ENCODE peak calls at places on chromosomes 4 and X, in five cellular contexts. N, U, W, O and I are unnamed samples. For H3K4me1 and H3K9me3, the result is how much of the 10 kb centered on the place peaks cover.

GRCh38 chrX:29666361-29666760 is 549.0 kb upstream of the MAGEB2 start:
- DNase-seq in O (no peak), U (no peak), W (no peak), N (peak), I (no peak)

GRCh38 chrX:10903518-10903917 is 207.6 kb upstream of the HCCS start:
- DNase-seq in O (no peak), N (no peak), W (no peak), U (no peak), I (no peak)

GRCh38 chr4:11505225-11505971 is 76.7 kb upstream of the HS3ST1 start:
- DNase-seq in W (peak), U (no peak), O (no peak), N (no peak), I (no peak)

GRCh38 chr4:187565416-187565815 is 430.2 kb upstream of the ZFP42 start:
- DNase-seq in U (no peak), W (no peak), N (no peak), O (no peak), I (no peak)

GRCh38 chr4:10336471-10336870 is 120.8 kb downstream of the ZNF518B start:
- DNase-seq in O (no peak), W (peak), U (no peak), N (no peak), I (no peak)

GRCh38 chr4:83196936-83197335 is 82.4 kb upstream of the PLAC8 start:
- DNase-seq in O (no peak), N (no peak), W (no peak), U (no peak), I (no peak)

GRCh38 chr4:56118055-56118454 is 169.3 kb downstream of the CEP135 start:
- DNase-seq in U (no peak), N (no peak), W (no peak), O (no peak), I (no peak)

GRCh38 chr4:86500527-86500926 is 93.6 kb upstream of the PTPN13 start:
- DNase-seq in N (no peak), W (no peak), U (no peak), O (no peak), I (no peak)

GRCh38 chrX:39855748-39856129 is 242.0 kb downstream of the BCOR start:
- DNase-seq in W (peak), U (no peak), N (peak), O (no peak), I (no peak)

GRCh38 chr4:140092094-140092820 is 61.7 kb downstream of the MAML3 start:
- DNase-seq in O (no peak), N (no peak), U (peak), W (peak), I (peak)

GRCh38 chr4:30396772-30397475 is 323.2 kb upstream of the PCDH7 start:
- DNase-seq in N (peak), W (no peak), O (no peak), U (no peak), I (no peak)

GRCh38 chrX:9163153-9163790 is 129.3 kb upstream of the FAM9B start:
- DNase-seq in N (peak), O (no peak), U (no peak), W (no peak), I (no peak)

GRCh38 chr4:158129649-158130048 is 43.2 kb downstream of the GASK1B start:
- DNase-seq in N (no peak), O (no peak), W (peak), U (no peak), I (no peak)

GRCh38 chrX:138946941-138947340 is 235.4 kb upstream of the FGF13 start:
- DNase-seq in U (no peak), O (no peak), N (no peak), W (no peak), I (no peak)

GRCh38 chr4:101931619-101932018 is 141.1 kb downstream of the BANK1 start:
- DNase-seq in W (no peak), O (no peak), U (no peak), N (no peak), I (no peak)
- TF ChIP-seq CTCF in W (no peak), O (no peak), U (no peak), N (no peak), I (no peak)

GRCh38 chr4:7827566-7827965 is 112.1 kb downstream of the AFAP1 start:
- DNase-seq in U (no peak), W (no peak), N (no peak), O (no peak), I (no peak)
- H3K4me1 ChIP-seq in U (under half), W (under half), N (under half), O (under half), I (under half)

DNA sequence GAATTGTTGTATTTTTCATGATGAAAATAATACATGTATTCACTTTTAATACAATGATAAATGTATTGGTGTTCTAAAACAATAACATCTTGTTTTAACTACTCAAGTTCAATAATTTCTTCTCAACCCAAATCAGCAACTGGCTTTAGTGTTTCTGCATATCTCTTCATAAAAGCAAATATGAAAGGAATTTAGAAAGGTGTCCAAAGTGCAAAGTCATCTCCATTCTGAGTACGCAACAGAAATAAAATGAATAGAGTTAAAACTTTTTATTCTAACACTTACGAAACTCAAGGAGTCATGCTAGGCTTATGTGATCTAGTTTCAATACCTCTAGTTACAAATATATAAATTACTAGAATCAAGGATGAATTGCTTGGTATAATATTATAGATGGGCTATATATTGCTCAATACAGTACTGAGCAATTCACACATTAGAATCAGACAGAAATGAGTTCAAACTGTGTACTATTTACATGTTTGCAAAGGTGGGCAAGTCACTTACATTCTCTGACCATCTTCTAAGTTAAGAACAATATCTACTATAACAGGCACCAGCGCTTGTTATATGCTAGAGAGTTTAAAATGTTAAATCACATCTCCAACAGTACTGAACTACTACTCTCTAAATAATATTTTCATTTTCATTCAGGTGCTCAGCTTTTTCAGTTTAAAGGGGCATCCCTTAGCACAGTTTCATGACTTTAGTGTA is 51.5 kb downstream of the PPA2 start:
- DNase-seq in U (no peak), O (no peak), N (no peak), W (no peak), I (no peak)
- H3K9me3 ChIP-seq in U (under half), O (under half), N (under half), W (under half), I (under half)

GRCh38 chr4:90120037-90120436 is 7.2 kb upstream of the CCSER1 start:
- DNase-seq in W (no peak), U (no peak), O (no peak), N (no peak), I (no peak)
- TF ChIP-seq CTCF in W (no peak), U (no peak), O (no peak), N (no peak), I (no peak)

DNA sequence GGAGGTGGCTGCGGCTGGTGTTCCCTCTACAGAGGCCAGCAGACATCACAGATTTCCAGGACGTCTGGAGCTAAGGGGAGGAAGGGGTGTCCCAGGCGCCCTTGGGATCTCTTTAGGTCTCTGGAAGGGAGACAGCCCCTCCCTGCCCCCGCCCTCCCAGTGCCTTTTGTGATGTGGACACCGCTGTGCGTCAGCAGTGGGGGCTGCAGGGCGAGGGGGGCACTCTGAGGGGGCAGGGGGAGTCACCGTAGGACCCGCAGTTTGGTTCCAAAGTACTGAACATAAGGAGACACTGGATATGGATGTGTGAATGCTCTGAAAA is 25.6 kb upstream of the MXD4 start:
- DNase-seq in U (peak), N (no peak), W (no peak), O (no peak), I (peak)
- H3K4me1 ChIP-seq in U (under half), N (under half), W (under half), O (under half), I (under half)

DNA sequence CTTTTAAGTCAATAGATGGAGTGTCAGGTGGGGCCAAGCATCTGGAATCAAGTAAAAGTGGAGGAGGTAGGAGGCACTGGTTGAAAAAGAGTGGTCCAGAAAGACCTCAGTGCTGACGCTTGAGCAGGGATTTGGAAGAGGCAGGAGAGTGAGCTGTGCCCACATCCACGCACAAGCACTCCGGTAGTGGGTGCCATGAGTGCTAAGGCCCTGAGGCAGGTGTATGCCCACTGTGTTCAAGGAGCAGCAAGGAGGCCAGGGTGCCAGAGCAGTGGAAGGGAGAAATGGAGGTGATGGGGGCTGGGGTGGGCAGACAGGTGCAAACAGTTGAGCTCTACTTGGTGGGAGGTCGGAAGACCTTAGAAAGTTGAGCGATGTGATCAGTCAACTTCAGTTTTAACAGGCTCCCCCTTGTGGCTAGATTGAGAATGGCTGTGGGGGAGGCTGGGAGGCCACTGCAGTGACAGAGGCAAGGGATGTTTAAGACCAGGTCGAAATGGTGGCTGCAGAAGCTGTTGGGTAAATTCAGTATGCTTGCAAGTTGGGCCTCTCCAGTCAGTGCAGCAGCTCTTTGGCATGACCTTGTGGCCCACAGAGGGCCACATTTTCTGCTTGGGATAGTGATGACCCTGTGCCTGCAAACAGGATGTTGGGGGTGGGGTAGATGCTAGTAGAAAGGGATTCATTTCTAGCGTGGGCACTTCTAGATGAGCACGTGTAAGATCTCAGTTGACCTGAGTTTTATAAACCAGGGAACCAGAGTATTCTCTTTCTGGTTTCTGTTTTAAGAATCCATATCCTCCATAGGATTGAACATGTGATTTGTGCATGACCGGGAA is 12.7 kb downstream of the TKTL1 start:
- DNase-seq in O (peak), W (peak), N (peak), U (peak), I (peak)
- H3K9me3 ChIP-seq in O (under half), W (under half), N (under half), U (under half), I (under half)

GRCh38 chr4:170398228-170398627 is 308.5 kb upstream of the AADAT start:
- DNase-seq in O (no peak), U (no peak), N (no peak), W (peak), I (no peak)

GRCh38 chr4:170395773-170396172 is 306.0 kb upstream of the AADAT start:
- DNase-seq in N (no peak), U (no peak), O (no peak), W (no peak), I (no peak)

GRCh38 chr4:170399894-170400293 is 310.1 kb upstream of the AADAT start:
- DNase-seq in W (no peak), O (no peak), U (no peak), N (no peak), I (no peak)

GRCh38 chr4:170400346-170400745 is 310.6 kb upstream of the AADAT start:
- DNase-seq in W (no peak), O (no peak), U (no peak), N (no peak), I (no peak)
- TF ChIP-seq CTCF in W (peak), O (no peak), U (no peak), N (no peak), I (no peak)

DNA sequence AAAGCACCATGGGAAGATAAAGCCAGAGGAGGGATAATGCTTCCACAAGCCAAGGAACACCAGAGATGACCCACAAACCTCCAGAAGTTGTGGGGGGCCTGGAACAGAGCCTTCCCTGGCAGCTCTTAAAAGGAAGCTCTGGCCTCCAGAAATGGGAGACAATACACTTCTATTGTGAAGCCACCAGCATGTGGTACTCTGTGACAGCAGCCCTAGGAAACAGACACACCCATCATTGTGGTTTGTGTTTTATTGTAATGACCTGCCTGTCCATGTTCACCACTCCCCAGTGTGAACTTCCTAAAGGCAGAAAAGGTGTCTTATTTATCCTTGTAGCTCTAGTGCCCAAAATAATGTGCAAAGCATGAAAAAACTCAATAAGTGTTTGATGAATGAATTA is 264.1 kb upstream of the GATB start:
- DNase-seq in N (no peak), O (no peak), W (no peak), U (no peak), I (no peak)
- H3K4me1 ChIP-seq in N (under half), O (under half), W (under half), U (under half), I (under half)

GRCh38 chrX:101237041-101237440 is 17.5 kb downstream of the DRP2 start:
- DNase-seq in W (no peak), U (no peak), O (no peak), N (no peak), I (no peak)

DNA sequence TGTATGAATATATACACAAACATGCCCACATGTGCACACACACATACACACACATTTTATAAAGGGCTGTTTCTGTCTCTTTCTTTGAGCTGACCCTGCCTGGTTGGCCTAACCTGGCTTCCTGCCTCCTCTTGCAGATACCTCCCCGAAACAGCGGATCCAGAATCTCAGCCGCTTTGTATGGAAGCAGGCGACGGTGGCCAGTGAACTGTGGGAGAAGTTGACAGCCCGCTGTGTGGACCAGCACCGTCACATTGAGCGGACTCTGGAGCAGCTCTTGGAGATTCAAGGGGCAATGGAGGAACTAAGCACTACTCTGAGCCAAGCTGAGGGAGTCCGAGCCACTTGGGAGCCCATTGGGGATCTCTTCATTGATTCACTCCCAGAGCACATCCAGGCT is 21.9 kb downstream of the DRP2 start:
- DNase-seq in U (no peak), W (no peak), O (no peak), N (no peak), I (no peak)
- H3K9me3 ChIP-seq in U (under half), W (under half), O (under half), N (under half), I (under half)

GRCh38 chrX:131762802-131763234 is 218.9 kb downstream of the OR13H1 start:
- DNase-seq in O (no peak), N (peak), W (peak), U (no peak), I (no peak)

GRCh38 chrX:131764224-131764623 is 220.3 kb downstream of the OR13H1 start:
- DNase-seq in U (no peak), N (no peak), O (no peak), W (peak), I (no peak)

DNA sequence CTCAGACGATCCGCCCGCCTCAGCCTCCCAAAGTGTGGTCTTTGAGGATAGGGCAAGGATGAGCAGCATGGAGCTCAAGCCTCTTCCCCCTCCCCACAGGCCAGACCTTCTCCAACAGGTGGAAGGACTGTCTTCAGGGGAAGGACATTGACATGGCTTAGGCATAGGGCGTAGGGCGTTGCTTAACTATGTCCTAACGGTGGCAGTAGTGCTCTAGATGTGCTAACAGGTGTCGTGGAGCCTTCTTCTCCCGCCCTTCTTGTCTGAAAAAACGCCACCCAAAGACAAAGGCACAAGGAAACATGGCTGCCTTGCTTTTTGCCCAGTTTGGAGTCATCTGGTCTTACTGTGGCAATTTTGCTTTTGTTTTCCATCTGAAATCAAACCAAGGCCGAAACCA is 219.8 kb downstream of the OR13H1 start:
- DNase-seq in O (no peak), U (peak), W (peak), N (peak), I (no peak)
- TF ChIP-seq CTCF in O (no peak), U (peak), W (peak), N (peak), I (no peak)